ENCODE peak calls at places on chromosomes 6 and 20, in seven cellular contexts. N is GM12865, R is ascending aorta, T is A549, O is HFF-Myc, J is bronchial epithelial cell, H is psoas muscle. B is an unnamed sample.

GRCh38 chr20:46408281-46408731 is 1.9 kb upstream of the ELMO2 start:
- DNase-seq in H (no peak), R (no peak), J (peak), N (no peak), T (no peak), O (no peak), B (no peak)

GRCh38 chr6:18613511-18613910 is 226.4 kb downstream of the RNF144B start:
- DNase-seq in R (no peak), T (no peak), H (no peak), J (no peak), O (no peak), N (no peak), B (no peak)

GRCh38 chr6:111417181-111417585 is 65.8 kb downstream of the REV3L start:
- DNase-seq in N (no peak), O (no peak), R (no peak), T (no peak), J (no peak), H (no peak), B (no peak)

GRCh38 chr20:22575087-22575721 is 9.2 kb downstream of the FOXA2 start:
- DNase-seq in R (no peak), J (no peak), O (no peak), T (peak), N (peak), H (no peak), B (no peak)

GRCh38 chr20:59043698-59044097 is 1.1 kb upstream of the PRELID3B start:
- DNase-seq in R (no peak), H (no peak), O (no peak), T (no peak), N (peak), J (peak), B (no peak)

GRCh38 chr6:24547243-24547642 is 52.5 kb downstream of the ALDH5A1 start:
- DNase-seq in T (no peak), N (peak), J (no peak), H (no peak), O (no peak), R (no peak), B (no peak)

GRCh38 chr6:151242420-151242841 is 2.7 kb downstream of the AKAP12 start:
- DNase-seq in R (no peak), N (no peak), O (no peak), T (no peak), J (no peak), H (no peak), B (no peak)

GRCh38 chr6:113120577-113121285 is 736.4 kb upstream of the MARCKS start:
- DNase-seq in N (peak), T (peak), J (peak), R (no peak), H (no peak), O (peak), B (peak)

GRCh38 chr20:22371843-22372242 is 212.5 kb downstream of the FOXA2 start:
- DNase-seq in O (no peak), T (no peak), N (peak), J (no peak), R (no peak), H (no peak), B (no peak)

GRCh38 chr6:128725271-128726233 is 157.4 kb upstream of the LAMA2 start:
- DNase-seq in J (peak), T (peak), R (no peak), O (peak), N (peak), H (no peak), B (no peak)

GRCh38 chr6:110484321-110484720 is 7.9 kb upstream of the SLC22A16 start:
- DNase-seq in J (peak), H (no peak), N (no peak), T (no peak), R (no peak), O (no peak), B (no peak)

GRCh38 chr20:60857708-60858107 is 394.4 kb upstream of the CDH4 start:
- DNase-seq in J (peak), H (no peak), T (peak), R (no peak), O (no peak), N (no peak), B (no peak)

GRCh38 chr20:52289956-52290355 is 98.4 kb upstream of the ZFP64 start:
- DNase-seq in O (no peak), H (no peak), J (no peak), R (no peak), T (no peak), N (no peak), B (no peak)

GRCh38 chr6:104540743-104541142 is 319.0 kb downstream of the HACE1 start:
- DNase-seq in H (no peak), N (no peak), T (no peak), R (no peak), J (no peak), O (no peak), B (no peak)

GRCh38 chr6:160678744-160679401 is 14.8 kb upstream of the LPA start:
- DNase-seq in O (no peak), R (no peak), T (no peak), N (no peak), J (peak), H (no peak), B (no peak)

GRCh38 chr6:140062042-140063041 is 687.9 kb upstream of the CITED2 start:
- DNase-seq in H (peak), N (no peak), R (peak), T (peak), O (no peak), J (peak), B (peak)

GRCh38 chr20:20410678-20411077 is 42.8 kb downstream of the INSM1 start:
- DNase-seq in J (peak), T (no peak), N (no peak), O (no peak), R (no peak), H (no peak), B (no peak)

GRCh38 chr6:140572129-140572528 is 1197.7 kb upstream of the CITED2 start:
- DNase-seq in J (peak), R (no peak), T (no peak), H (no peak), N (peak), O (peak), B (peak)

GRCh38 chr6:90458353-90459224 is 128.3 kb downstream of the MAP3K7 start:
- DNase-seq in N (peak), R (no peak), J (peak), O (no peak), H (no peak), T (no peak), B (no peak)

GRCh38 chr6:52288216-52288615 is 3.7 kb upstream of the MCM3 start:
- DNase-seq in H (no peak), J (no peak), N (no peak), T (no peak), R (no peak), O (no peak), B (no peak)

GRCh38 chr20:51156796-51157119 is 133.9 kb upstream of the KCNG1 start:
- DNase-seq in R (no peak), H (no peak), J (no peak), N (no peak), T (no peak), O (no peak), B (no peak)

GRCh38 chr6:25009351-25009750 is 73.6 kb upstream of the RIPOR2 start:
- DNase-seq in R (no peak), N (no peak), T (no peak), J (no peak), O (no peak), H (no peak), B (no peak)

GRCh38 chr20:47334022-47334551 is 22.4 kb downstream of the ZMYND8 start:
- DNase-seq in H (peak), T (peak), J (peak), O (peak), N (no peak), R (peak), B (no peak)

GRCh38 chr6:47066418-47066817 is 24.3 kb upstream of the ADGRF1 start:
- DNase-seq in R (no peak), T (no peak), N (no peak), O (no peak), H (no peak), J (peak), B (no peak)

GRCh38 chr20:15703171-15703911 is 869.9 kb downstream of the KIF16B start:
- DNase-seq in J (peak), O (no peak), H (no peak), R (no peak), N (peak), T (peak), B (no peak)

GRCh38 chr20:15702161-15702560 is 871.1 kb downstream of the KIF16B start:
- DNase-seq in N (no peak), T (no peak), H (no peak), O (no peak), R (no peak), J (peak), B (no peak)

GRCh38 chr20:15700147-15700765 is 873.0 kb downstream of the KIF16B start:
- DNase-seq in O (no peak), H (no peak), T (no peak), N (no peak), J (peak), R (no peak), B (no peak)

GRCh38 chr20:15699431-15700146 is 873.7 kb downstream of the KIF16B start:
- DNase-seq in T (no peak), O (no peak), N (no peak), H (no peak), J (no peak), R (no peak), B (no peak)
- TF ChIP-seq CTCF in T (no peak), O (no peak), N (no peak), H (no peak), J (no peak), R (no peak), B (no peak)

GRCh38 chr20:3751284-3751663 is 16.3 kb downstream of the ADISSP start:
- DNase-seq in R (no peak), T (no peak), O (no peak), H (no peak), J (no peak), N (no peak), B (no peak)
- TF ChIP-seq CTCF in R (no peak), T (no peak), O (no peak), H (no peak), J (peak), N (no peak), B (no peak)

GRCh38 chr6:134741193-134741521 is 208.7 kb downstream of the ALDH8A1 start:
- DNase-seq in J (no peak), R (no peak), N (peak), H (no peak), O (no peak), T (no peak), B (no peak)
- TF ChIP-seq CTCF in J (no peak), R (no peak), N (peak), H (peak), O (peak), T (no peak), B (no peak)

DNA sequence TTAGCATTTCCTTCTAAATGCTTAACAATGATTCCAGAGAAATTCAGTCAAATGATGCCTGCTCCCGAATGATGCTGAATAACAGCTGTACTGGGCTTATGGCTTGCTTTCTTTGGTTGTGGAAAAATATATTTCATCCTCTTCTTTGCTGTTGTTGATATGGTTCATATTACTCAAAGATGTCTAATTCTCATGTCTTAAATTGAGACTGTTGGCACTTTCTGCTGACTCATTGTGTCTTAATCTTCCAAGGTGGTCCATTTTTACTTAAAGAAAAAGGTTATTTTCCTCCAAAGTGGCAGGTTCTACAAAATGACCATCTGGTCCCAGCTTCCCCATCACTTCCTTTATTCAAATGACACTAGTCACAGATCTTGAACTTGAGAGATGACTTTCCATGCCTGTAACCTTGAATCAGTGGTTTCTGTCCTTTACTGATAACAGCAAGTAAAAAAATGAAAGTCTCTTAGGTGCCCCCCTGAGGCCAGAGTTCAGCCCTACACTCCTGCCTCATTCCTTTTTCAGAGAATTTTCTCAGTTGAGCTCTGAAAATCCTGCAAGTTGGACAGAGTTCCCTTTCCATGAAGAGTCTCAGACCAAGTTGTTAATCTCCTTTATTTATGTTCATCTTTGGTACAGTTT is 6.9 kb downstream of the SNAP25 start:
- DNase-seq in N (peak), R (no peak), O (no peak), H (no peak), J (peak), T (peak), B (no peak)
- TF ChIP-seq CTCF in N (no peak), R (no peak), O (peak), H (no peak), J (peak), T (peak), B (peak)

GRCh38 chr6:1481326-1481725 is 92.0 kb downstream of the FOXF2 start:
- DNase-seq in J (peak), N (no peak), O (no peak), T (peak), R (no peak), H (no peak), B (peak)

GRCh38 chr6:1479601-1480236 is 90.3 kb downstream of the FOXF2 start:
- DNase-seq in H (no peak), O (no peak), R (no peak), J (no peak), T (no peak), N (no peak), B (no peak)

GRCh38 chr6:1482381-1483166 is 93.2 kb downstream of the FOXF2 start:
- DNase-seq in H (no peak), J (peak), N (peak), R (no peak), T (no peak), O (no peak), B (no peak)

GRCh38 chr6:1477432-1478090 is 88.2 kb downstream of the FOXF2 start:
- DNase-seq in J (peak), R (no peak), O (peak), T (peak), N (no peak), H (no peak), B (peak)

GRCh38 chr6:1479095-1479494 is 89.7 kb downstream of the FOXF2 start:
- DNase-seq in T (no peak), N (no peak), R (no peak), J (no peak), H (no peak), O (peak), B (peak)
- TF ChIP-seq CTCF in T (no peak), N (no peak), R (no peak), J (no peak), H (no peak), O (peak), B (peak)

DNA sequence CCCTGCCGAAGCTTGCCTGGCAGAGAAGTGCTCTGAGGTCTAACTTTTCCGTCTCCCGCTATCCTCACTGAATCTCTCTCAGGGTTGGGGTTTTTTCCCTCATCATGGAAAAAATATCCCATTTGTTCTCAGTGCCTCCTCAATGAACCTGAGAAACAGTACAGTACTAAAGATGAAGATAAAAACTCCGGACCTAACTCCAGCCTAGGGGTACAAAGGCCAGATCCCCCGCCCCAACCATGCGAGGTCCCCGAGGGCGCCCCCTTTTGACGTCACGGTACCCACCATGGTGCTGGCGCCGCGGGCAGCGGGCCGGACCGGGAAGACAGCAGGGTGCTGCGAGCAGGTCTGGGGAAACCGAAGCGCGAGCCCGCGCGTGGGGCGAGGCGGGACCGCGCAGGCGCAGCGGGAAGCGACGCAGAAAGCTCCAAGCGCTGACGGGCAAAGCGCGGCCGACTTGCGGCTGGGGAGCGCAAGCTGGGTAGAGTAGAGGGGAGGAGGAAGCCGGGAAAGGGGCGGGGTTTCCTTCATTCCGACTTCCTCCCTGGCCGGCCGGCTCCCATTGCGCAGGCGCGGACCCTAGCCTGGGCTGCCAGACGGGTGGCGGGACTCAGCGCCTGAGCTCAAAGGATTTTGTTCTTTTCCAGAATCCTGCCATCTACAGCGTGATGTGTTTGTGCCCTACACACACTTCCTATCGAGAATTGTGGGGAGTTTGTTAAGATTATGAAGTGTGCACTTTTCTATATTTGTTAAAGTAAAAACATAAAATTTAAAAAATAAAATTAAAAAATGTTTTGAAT is at the start of gene LSM2:
- DNase-seq in N (peak), J (peak), T (peak), H (peak), R (peak), O (peak), B (peak)
- TF ChIP-seq CTCF in N (peak), J (peak), T (peak), H (peak), R (peak), O (peak), B (peak)

GRCh38 chr6:11845664-11846577 is 67.3 kb upstream of the ADTRP start:
- DNase-seq in J (peak), N (no peak), R (no peak), O (no peak), T (no peak), H (no peak), B (no peak)
- TF ChIP-seq CTCF in J (no peak), N (no peak), R (no peak), O (no peak), T (no peak), H (no peak), B (no peak)

DNA sequence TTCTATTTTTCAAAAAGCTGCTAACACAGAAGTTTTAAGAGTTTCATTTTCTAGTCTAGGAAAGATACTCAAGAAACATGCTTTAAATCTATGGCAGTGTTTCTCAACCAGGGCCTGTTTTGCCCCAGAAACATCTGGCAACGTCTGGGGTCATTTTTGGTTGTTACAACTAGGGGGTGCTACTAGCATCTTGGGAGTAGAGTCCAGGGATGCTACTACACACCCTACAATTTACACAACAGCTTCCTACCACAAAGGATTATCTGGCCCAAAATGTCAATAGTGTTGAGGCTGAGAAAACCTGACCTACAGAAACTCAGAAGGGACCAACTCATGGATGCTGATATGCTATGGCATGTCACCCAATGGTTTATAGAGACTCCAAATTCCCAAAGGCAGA is 24.4 kb downstream of the SERAC1 start:
- DNase-seq in O (no peak), J (peak), H (no peak), R (no peak), T (no peak), N (peak), B (no peak)
- TF ChIP-seq CTCF in O (peak), J (peak), H (no peak), R (no peak), T (peak), N (peak), B (peak)